ENCODE peak calls at places on chromosomes 11 and 22, in eight cellular contexts. Y is mucosa of descending colon; G is LoVo; D is stimulated activated CD8-positive, alpha-beta memory T cell treated with anti-CD3 and anti-CD28 coated beads, Interleukin-4, amount 100 ng/mL, for 4 hours; N is EL; J is gastrocnemius medialis; P is renal cortical epithelial cell; W is skeletal muscle cell. Q is an unnamed sample.

GRCh38 chr11:100823360-100823759 is 136.3 kb downstream of the ARHGAP42 start:
- DNase-seq in Y (no peak), G (no peak), D (no peak), N (no peak), J (no peak), P (no peak), W (peak; percentile 78), Q (no peak)

GRCh38 chr22:19756288-19757128 is 4.1 kb upstream of the TBX1 start:
- DNase-seq in Y (peak; percentile 62), G (peak; percentile 80), D (peak; percentile 35), N (peak; percentile 29), J (no peak), P (no peak), W (no peak), Q (peak; percentile 73)

GRCh38 chr11:64453466-64453865 is 94.5 kb downstream of the RPS6KA4 start:
- DNase-seq in Y (no peak), G (no peak), D (no peak), N (no peak), J (no peak), P (no peak), W (no peak), Q (no peak)

GRCh38 chr22:19229600-19229999 is 51.1 kb upstream of the SLC25A1 start:
- DNase-seq in Y (no peak), G (no peak), D (no peak), N (no peak), J (no peak), P (no peak), W (no peak), Q (no peak)

GRCh38 chr11:46437106-46437689 is 45.6 kb upstream of the CHRM4 start:
- DNase-seq in Y (no peak), G (no peak), D (no peak), N (no peak), J (no peak), P (no peak), W (no peak), Q (no peak)

GRCh38 chr22:46576556-46577351 is 39.3 kb upstream of the CELSR1 start:
- DNase-seq in Y (peak; percentile 74), G (peak; percentile 68), D (no peak), N (peak; percentile 45), J (peak; percentile 26), P (no peak), W (no peak), Q (peak; percentile 60)

GRCh38 chr22:21080435-21081137 is 34.8 kb downstream of the LRRC74B start:
- DNase-seq in Y (no peak), G (no peak), D (no peak), N (no peak), J (no peak), P (no peak), W (no peak), Q (no peak)

GRCh38 chr22:39128508-39128907 is 24.0 kb downstream of the CBX7 start:
- DNase-seq in Y (peak; percentile 50), G (no peak), D (no peak), N (no peak), J (no peak), P (no peak), W (no peak), Q (peak; percentile 45)

GRCh38 chr11:38014405-38014804 is 1416.4 kb upstream of the RAG2 start:
- DNase-seq in Y (no peak), G (no peak), D (no peak), N (peak; percentile 51), J (no peak), P (peak; percentile 57), W (peak; percentile 48), Q (no peak)

GRCh38 chr11:44033411-44033850 is 14.3 kb upstream of the ACCSL start:
- DNase-seq in Y (no peak), G (no peak), D (no peak), N (no peak), J (no peak), P (no peak), W (no peak), Q (no peak)

GRCh38 chr11:94553938-94554337 is 10.2 kb downstream of the FUT4 start:
- DNase-seq in Y (peak; percentile 46), G (peak; percentile 58), D (no peak), N (peak; percentile 63), J (no peak), P (peak; percentile 70), W (peak; percentile 39), Q (peak; percentile 28)

GRCh38 chr11:86288776-86289507 is 13.1 kb upstream of the HIKESHI start:
- DNase-seq in Y (no peak), G (no peak), D (no peak), N (no peak), J (no peak), P (no peak), W (no peak), Q (no peak)

GRCh38 chr11:71447791-71448256 is 369 bp downstream of the DHCR7 start:
- DNase-seq in Y (peak; percentile 59), G (no peak), D (no peak), N (peak; percentile 26), J (no peak), P (no peak), W (no peak), Q (peak; percentile 40)

GRCh38 chr22:43179151-43179910 is 7.6 kb downstream of the TTLL12 start:
- DNase-seq in Y (no peak), G (no peak), D (no peak), N (no peak), J (no peak), P (no peak), W (no peak), Q (no peak)

GRCh38 chr11:72821221-72821919 is 7.2 kb downstream of the ATG16L2 start:
- DNase-seq in Y (peak; percentile 57), G (peak; percentile 12), D (no peak), N (no peak), J (no peak), P (no peak), W (no peak), Q (peak; percentile 42)

GRCh38 chr11:105821366-105821765 is 200.7 kb downstream of the MSANTD4 start:
- DNase-seq in Y (no peak), G (no peak), D (no peak), N (peak; percentile 1), J (no peak), P (peak; percentile 7), W (no peak), Q (no peak)